ENCODE peak calls at places on chromosome 21, in nine cellular contexts. M is SK-N-SH; S is effector memory CD4-positive, alpha-beta T cell; P is PC-9; B is neural progenitor cell; Z is heart left ventricle; A is aorta; D is CD8-positive, alpha-beta memory T cell; R is uterus. K is an unnamed sample. For H3K36me3, the result is how much of the 10 kb centered on the place peaks cover.

GRCh38 chr21:41564871-41565281 is 56.9 kb upstream of the TMPRSS2 start:
- DNase-seq in M (no peak), S (no peak), P (peak), B (no peak), Z (no peak), A (no peak), D (no peak), R (no peak), K (no peak)

GRCh38 chr21:46065993-46066842 is 31.7 kb upstream of the COL6A2 start:
- DNase-seq in M (no peak), S (no peak), P (no peak), B (no peak), Z (peak), A (peak), D (no peak), R (no peak), K (no peak)

GRCh38 chr21:38460171-38460742 is 38.0 kb downstream of the ERG start:
- DNase-seq in M (no peak), S (no peak), P (no peak), B (no peak), Z (no peak), A (peak), D (no peak), R (no peak), K (peak)

GRCh38 chr21:32423320-32423719 is 10.8 kb downstream of the EVA1C start:
- DNase-seq in M (no peak), S (no peak), P (no peak), B (no peak), Z (no peak), A (no peak), D (no peak), R (no peak), K (no peak)

GRCh38 chr21:42025392-42026071 is 15.4 kb upstream of the ZBTB21 start:
- DNase-seq in M (no peak), S (no peak), P (no peak), B (no peak), Z (no peak), A (no peak), D (no peak), R (no peak), K (no peak)

GRCh38 chr21:27631471-27631870 is 664.6 kb upstream of the ADAMTS5 start:
- DNase-seq in M (no peak), S (no peak), P (no peak), B (no peak), Z (no peak), A (no peak), D (no peak), R (no peak), K (no peak)

GRCh38 chr21:29697555-29698193 is 242.1 kb downstream of the GRIK1 start:
- DNase-seq in M (no peak), S (no peak), P (no peak), B (no peak), Z (no peak), A (no peak), D (no peak), R (no peak), K (no peak)

GRCh38 chr21:21084179-21084578 is 86.0 kb downstream of the NCAM2 start:
- DNase-seq in M (no peak), S (no peak), P (no peak), B (no peak), Z (no peak), A (no peak), D (no peak), R (no peak), K (no peak)

GRCh38 chr21:36337099-36337509 is 17.1 kb downstream of the MORC3 start:
- DNase-seq in M (no peak), S (no peak), P (no peak), B (no peak), Z (no peak), A (no peak), D (no peak), R (no peak), K (no peak)

GRCh38 chr21:43574741-43575465 is 84.4 kb downstream of the HSF2BP start:
- DNase-seq in M (no peak), S (no peak), P (no peak), B (no peak), Z (peak), A (peak), D (no peak), R (peak), K (peak)
- H3K27ac ChIP-seq in M (no peak), S (no peak), P (no peak), B (no peak), Z (peak), A (no peak), D (no peak), R (peak), K (peak)

GRCh38 chr21:45029968-45030636 is 44.3 kb upstream of the ADARB1 start:
- DNase-seq in M (peak), S (no peak), P (no peak), B (peak), Z (no peak), A (no peak), D (no peak), R (no peak), K (no peak)
- H3K4me3 ChIP-seq in M (no peak), S (no peak), P (no peak), B (peak), Z (no peak), A (no peak), D (no peak), R (no peak), K (no peak)

GRCh38 chr21:34700605-34701004 is 31.8 kb downstream of the CLIC6 start:
- DNase-seq in M (no peak), S (no peak), P (no peak), B (no peak), Z (no peak), A (no peak), D (no peak), R (no peak), K (no peak)
- H3K36me3 ChIP-seq in M (under half), S (under half), P (under half), B (under half), Z (under half), A (under half), D (under half), R (under half), K (under half)

DNA sequence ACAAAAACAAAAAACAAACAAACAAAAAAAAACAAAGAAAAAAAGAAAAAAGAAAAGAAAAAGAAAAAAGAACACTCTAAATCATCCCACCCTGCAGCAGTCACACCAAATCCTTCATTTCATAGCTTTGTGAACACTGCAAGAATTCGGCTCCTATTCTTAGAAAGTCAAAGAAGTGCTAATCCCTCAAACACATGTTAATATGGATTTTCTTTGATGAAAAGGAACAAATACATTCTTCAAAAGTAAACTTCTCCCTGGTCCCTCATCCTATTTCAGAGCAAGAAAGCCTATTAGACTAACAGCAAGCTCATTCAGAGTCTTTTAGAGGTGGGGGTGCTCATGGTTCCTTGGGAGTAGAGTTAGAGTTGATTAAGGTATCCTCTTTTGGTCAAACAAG is 7.2 kb upstream of the MRPL39 start:
- DNase-seq in M (no peak), S (no peak), P (no peak), B (peak), Z (no peak), A (no peak), D (no peak), R (no peak), K (no peak)
- H3K27ac ChIP-seq in M (no peak), S (no peak), P (no peak), B (no peak), Z (no peak), A (no peak), D (no peak), R (no peak), K (no peak)

GRCh38 chr21:40386301-40386911 is 460.6 kb downstream of the DSCAM start:
- DNase-seq in M (peak), S (no peak), P (peak), B (peak), Z (peak), A (peak), D (no peak), R (no peak), K (peak)
- H3K4me3 ChIP-seq in M (peak), S (no peak), P (no peak), B (no peak), Z (no peak), A (no peak), D (no peak), R (no peak), K (no peak)

GRCh38 chr21:34815831-34816700 is 147.3 kb downstream of the CLIC6 start:
- DNase-seq in M (no peak), S (no peak), P (no peak), B (no peak), Z (no peak), A (no peak), D (no peak), R (no peak), K (no peak)

GRCh38 chr21:34819357-34819999 is 150.7 kb downstream of the CLIC6 start:
- DNase-seq in M (no peak), S (no peak), P (no peak), B (no peak), Z (no peak), A (no peak), D (no peak), R (no peak), K (no peak)

GRCh38 chr21:34820051-34820450 is 151.3 kb downstream of the CLIC6 start:
- DNase-seq in M (no peak), S (no peak), P (no peak), B (no peak), Z (no peak), A (no peak), D (no peak), R (no peak), K (no peak)

GRCh38 chr21:34817821-34818662 is 149.2 kb downstream of the CLIC6 start:
- DNase-seq in M (no peak), S (no peak), P (no peak), B (no peak), Z (no peak), A (no peak), D (no peak), R (no peak), K (no peak)

GRCh38 chr21:34818663-34819158 is 149.9 kb downstream of the CLIC6 start:
- DNase-seq in M (no peak), S (no peak), P (no peak), B (no peak), Z (no peak), A (no peak), D (no peak), R (no peak), K (no peak)
- H3K36me3 ChIP-seq in M (under half), S (half or more), P (under half), B (under half), Z (under half), A (under half), D (under half), R (under half), K (under half)